ENCODE peak calls at places on chromosomes 16 and 17, in five cellular contexts. One of them, this sample, is unnamed.

GRCh38 chr17:80847506-80848230 is 144.0 kb upstream of the CHMP6 start:
- DNase-seq in HAP-1: no peak
- DNase-seq in NCI-H510A treated with DMSO at 0.1 percent for 48 hours: no peak
- DNase-seq in HT1080: no peak
- DNase-seq in amniotic stem cell: no peak
- DNase-seq in this sample: no peak

GRCh38 chr16:74448990-74449389 is 27.7 kb upstream of the CLEC18B start:
- DNase-seq in amniotic stem cell: no peak
- DNase-seq in NCI-H510A treated with DMSO at 0.1 percent for 48 hours: no peak
- DNase-seq in HT1080: peak
- DNase-seq in HAP-1: no peak
- DNase-seq in this sample: no peak

GRCh38 chr16:87648236-87648635 is 45.9 kb downstream of the JPH3 start:
- DNase-seq in HT1080: no peak
- DNase-seq in amniotic stem cell: no peak
- DNase-seq in NCI-H510A treated with DMSO at 0.1 percent for 48 hours: no peak
- DNase-seq in HAP-1: no peak
- DNase-seq in this sample: no peak

GRCh38 chr17:41287050-41287449 is 11.6 kb downstream of the KRTAP9-7 start:
- DNase-seq in amniotic stem cell: no peak
- DNase-seq in HAP-1: no peak
- DNase-seq in NCI-H510A treated with DMSO at 0.1 percent for 48 hours: no peak
- DNase-seq in HT1080: no peak
- DNase-seq in this sample: no peak

GRCh38 chr16:48583075-48584065 is 26.6 kb downstream of the N4BP1 start:
- DNase-seq in NCI-H510A treated with DMSO at 0.1 percent for 48 hours: no peak
- DNase-seq in HT1080: no peak
- DNase-seq in amniotic stem cell: no peak
- DNase-seq in HAP-1: no peak
- DNase-seq in this sample: no peak

GRCh38 chr17:15038656-15039055 is 226.5 kb downstream of the PMP22 start:
- DNase-seq in HT1080: no peak
- DNase-seq in HAP-1: no peak
- DNase-seq in amniotic stem cell: no peak
- DNase-seq in NCI-H510A treated with DMSO at 0.1 percent for 48 hours: no peak
- DNase-seq in this sample: no peak

GRCh38 chr16:85124636-85125346 is 12.5 kb upstream of the CIBAR2 start:
- DNase-seq in amniotic stem cell: no peak
- DNase-seq in NCI-H510A treated with DMSO at 0.1 percent for 48 hours: no peak
- DNase-seq in HT1080: no peak
- DNase-seq in HAP-1: no peak
- DNase-seq in this sample: no peak

GRCh38 chr16:84699712-84700517 is at the start of gene USP10:
- DNase-seq in HT1080: peak
- DNase-seq in HAP-1: peak
- DNase-seq in amniotic stem cell: peak
- DNase-seq in NCI-H510A treated with DMSO at 0.1 percent for 48 hours: peak
- DNase-seq in this sample: peak

GRCh38 chr17:28230011-28230410 is 89.0 kb upstream of the TMEM97 start:
- DNase-seq in amniotic stem cell: no peak
- DNase-seq in HAP-1: no peak
- DNase-seq in NCI-H510A treated with DMSO at 0.1 percent for 48 hours: no peak
- DNase-seq in HT1080: no peak
- DNase-seq in this sample: no peak

GRCh38 chr16:9159839-9160550 is 68.6 kb downstream of the HAPSTR1 start:
- DNase-seq in NCI-H510A treated with DMSO at 0.1 percent for 48 hours: peak
- DNase-seq in HAP-1: peak
- DNase-seq in HT1080: peak
- DNase-seq in amniotic stem cell: peak
- DNase-seq in this sample: peak

GRCh38 chr16:71807905-71808592 is 585 bp downstream of the AP1G1 start:
- DNase-seq in HAP-1: peak
- DNase-seq in amniotic stem cell: no peak
- DNase-seq in HT1080: no peak
- DNase-seq in NCI-H510A treated with DMSO at 0.1 percent for 48 hours: no peak
- DNase-seq in this sample: no peak

GRCh38 chr16:82011199-82011641 is at the start of gene SDR42E1:
- DNase-seq in NCI-H510A treated with DMSO at 0.1 percent for 48 hours: peak
- DNase-seq in HAP-1: no peak
- DNase-seq in amniotic stem cell: no peak
- DNase-seq in HT1080: peak
- DNase-seq in this sample: no peak

GRCh38 chr17:68565656-68566055 is 35.5 kb downstream of the FAM20A start:
- DNase-seq in amniotic stem cell: no peak
- DNase-seq in NCI-H510A treated with DMSO at 0.1 percent for 48 hours: no peak
- DNase-seq in HT1080: no peak
- DNase-seq in HAP-1: no peak
- DNase-seq in this sample: no peak

GRCh38 chr17:50423553-50424159 is 2.4 kb upstream of the ACSF2 start:
- DNase-seq in HT1080: peak
- DNase-seq in amniotic stem cell: no peak
- DNase-seq in HAP-1: peak
- DNase-seq in NCI-H510A treated with DMSO at 0.1 percent for 48 hours: peak
- DNase-seq in this sample: no peak

GRCh38 chr16:66300501-66300900 is 66.0 kb upstream of the CDH5 start:
- DNase-seq in HAP-1: no peak
- DNase-seq in HT1080: no peak
- DNase-seq in NCI-H510A treated with DMSO at 0.1 percent for 48 hours: no peak
- DNase-seq in amniotic stem cell: no peak
- DNase-seq in this sample: no peak

GRCh38 chr17:1373710-1374237 is 26.2 kb downstream of the YWHAE start:
- DNase-seq in HT1080: no peak
- DNase-seq in amniotic stem cell: no peak
- DNase-seq in NCI-H510A treated with DMSO at 0.1 percent for 48 hours: no peak
- DNase-seq in HAP-1: no peak
- DNase-seq in this sample: no peak

GRCh38 chr16:56600398-56600999 is 7.9 kb upstream of the MT2A start:
- DNase-seq in HAP-1: peak
- DNase-seq in HT1080: peak
- DNase-seq in NCI-H510A treated with DMSO at 0.1 percent for 48 hours: peak
- DNase-seq in amniotic stem cell: peak
- DNase-seq in this sample: no peak

GRCh38 chr16:49349446-49350168 is 24.0 kb upstream of the C16orf78 start:
- DNase-seq in NCI-H510A treated with DMSO at 0.1 percent for 48 hours: no peak
- DNase-seq in HT1080: no peak
- DNase-seq in amniotic stem cell: no peak
- DNase-seq in HAP-1: no peak
- DNase-seq in this sample: no peak

GRCh38 chr17:80913928-80914821 is 77.5 kb upstream of the CHMP6 start:
- DNase-seq in HT1080: no peak
- DNase-seq in amniotic stem cell: no peak
- DNase-seq in NCI-H510A treated with DMSO at 0.1 percent for 48 hours: no peak
- DNase-seq in HAP-1: no peak
- DNase-seq in this sample: no peak

GRCh38 chr17:50514936-50515702 is 6.9 kb downstream of the MYCBPAP start:
- DNase-seq in HAP-1: no peak
- DNase-seq in NCI-H510A treated with DMSO at 0.1 percent for 48 hours: no peak
- DNase-seq in amniotic stem cell: no peak
- DNase-seq in HT1080: no peak
- DNase-seq in this sample: peak

GRCh38 chr16:12784076-12784475 is 19.6 kb downstream of the CPPED1 start:
- DNase-seq in NCI-H510A treated with DMSO at 0.1 percent for 48 hours: no peak
- DNase-seq in HAP-1: no peak
- DNase-seq in amniotic stem cell: no peak
- DNase-seq in HT1080: no peak
- DNase-seq in this sample: no peak

GRCh38 chr16:20867585-20867984 is 32.6 kb downstream of the DCUN1D3 start:
- DNase-seq in HT1080: peak
- DNase-seq in amniotic stem cell: no peak
- DNase-seq in HAP-1: no peak
- DNase-seq in NCI-H510A treated with DMSO at 0.1 percent for 48 hours: no peak
- DNase-seq in this sample: no peak

GRCh38 chr17:13030459-13031305 is 12.9 kb upstream of the ELAC2 start:
- DNase-seq in HAP-1: peak
- DNase-seq in amniotic stem cell: no peak
- DNase-seq in HT1080: peak
- DNase-seq in NCI-H510A treated with DMSO at 0.1 percent for 48 hours: peak
- DNase-seq in this sample: no peak

GRCh38 chr17:39800540-39800939 is 62.8 kb downstream of the GRB7 start:
- DNase-seq in HAP-1: no peak
- DNase-seq in HT1080: no peak
- DNase-seq in amniotic stem cell: no peak
- DNase-seq in NCI-H510A treated with DMSO at 0.1 percent for 48 hours: no peak
- DNase-seq in this sample: no peak

GRCh38 chr16:17107450-17107849 is 363.3 kb downstream of the XYLT1 start:
- DNase-seq in HT1080: no peak
- DNase-seq in amniotic stem cell: no peak
- DNase-seq in HAP-1: no peak
- DNase-seq in NCI-H510A treated with DMSO at 0.1 percent for 48 hours: no peak
- DNase-seq in this sample: no peak

GRCh38 chr17:21355586-21355985 is 20.6 kb upstream of the KCNJ12 start:
- DNase-seq in amniotic stem cell: no peak
- DNase-seq in NCI-H510A treated with DMSO at 0.1 percent for 48 hours: no peak
- DNase-seq in HAP-1: no peak
- DNase-seq in HT1080: no peak
- DNase-seq in this sample: no peak

GRCh38 chr16:4762205-4762604 is 4.8 kb downstream of the ZNF500 start:
- DNase-seq in NCI-H510A treated with DMSO at 0.1 percent for 48 hours: no peak
- DNase-seq in HT1080: no peak
- DNase-seq in amniotic stem cell: no peak
- DNase-seq in HAP-1: no peak
- DNase-seq in this sample: no peak

GRCh38 chr17:6450926-6451717 is 6.9 kb downstream of the PIMREG start:
- DNase-seq in amniotic stem cell: no peak
- DNase-seq in HAP-1: peak
- DNase-seq in HT1080: no peak
- DNase-seq in NCI-H510A treated with DMSO at 0.1 percent for 48 hours: no peak
- DNase-seq in this sample: no peak

GRCh38 chr17:82134101-82134500 is 36.1 kb upstream of the FASN start:
- DNase-seq in NCI-H510A treated with DMSO at 0.1 percent for 48 hours: no peak
- DNase-seq in amniotic stem cell: no peak
- DNase-seq in HAP-1: no peak
- DNase-seq in HT1080: no peak
- DNase-seq in this sample: no peak

GRCh38 chr17:67558740-67559380 is 158.9 kb upstream of the NOL11 start:
- DNase-seq in HAP-1: no peak
- DNase-seq in NCI-H510A treated with DMSO at 0.1 percent for 48 hours: no peak
- DNase-seq in amniotic stem cell: no peak
- DNase-seq in HT1080: no peak
- DNase-seq in this sample: no peak

This sample was measured in NT2/D1.